ENCODE peak calls at places on chromosomes 2 and 18, in four cellular contexts. R is uterus, P is left lung, U is AG10803. H is an unnamed sample.
A peak's percentile ranks its signal among the peaks of the same experiment; 100 is the strongest.

GRCh38 chr18:808086-808485 is 4.0 kb downstream of the YES1 start:
- DNase-seq in R (no peak), P (no peak), U (peak; percentile 17), H (no peak)

GRCh38 chr2:48131503-48132293 is 225.4 kb upstream of the FBXO11 start:
- DNase-seq in R (no peak), P (no peak), U (peak; percentile 74), H (no peak)

GRCh38 chr2:128395196-128395595 is 76.5 kb upstream of the HS6ST1 start:
- DNase-seq in R (no peak), P (no peak), U (no peak), H (no peak)

GRCh38 chr2:230137902-230138539 is 69.3 kb upstream of the SLC16A14 start:
- DNase-seq in R (no peak), P (no peak), U (no peak), H (no peak)

GRCh38 chr2:42261531-42262195 is 92.5 kb downstream of the EML4 start:
- DNase-seq in R (no peak), P (no peak), U (no peak), H (no peak)

GRCh38 chr18:22683196-22683676 is 249.9 kb upstream of the RBBP8 start:
- DNase-seq in R (peak; percentile 94), P (peak; percentile 68), U (peak; percentile 54), H (peak; percentile 79)

GRCh38 chr18:38611036-38611964 is 1045.7 kb upstream of the CELF4 start:
- DNase-seq in R (no peak), P (no peak), U (no peak), H (no peak)

GRCh38 chr18:63472380-63472779 is 4.4 kb upstream of the SERPINB5 start:
- DNase-seq in R (no peak), P (no peak), U (no peak), H (no peak)

GRCh38 chr2:14273650-14274049 is 358.9 kb upstream of the LRATD1 start:
- DNase-seq in R (no peak), P (no peak), U (no peak), H (no peak)

GRCh38 chr18:50644146-50644545 is 84.3 kb downstream of the MAPK4 start:
- DNase-seq in R (no peak), P (no peak), U (no peak), H (no peak)

GRCh38 chr2:84888401-84889276 is 7.8 kb upstream of the TRABD2A start:
- DNase-seq in R (no peak), P (no peak), U (peak; percentile 76), H (no peak)

GRCh38 chr2:157572725-157573124 is 55.9 kb downstream of the ACVR1C start:
- DNase-seq in R (no peak), P (no peak), U (no peak), H (no peak)

GRCh38 chr2:145380436-145381017 is 860.6 kb upstream of the ZEB2 start:
- DNase-seq in R (no peak), P (no peak), U (peak; percentile 88), H (peak; percentile 39)

GRCh38 chr2:55159037-55159651 is 72.9 kb downstream of the CLHC1 start:
- DNase-seq in R (no peak), P (peak; percentile 73), U (no peak), H (no peak)

GRCh38 chr2:173962036-173962435 is 3.1 kb downstream of the SP3 start:
- DNase-seq in R (no peak), P (no peak), U (no peak), H (no peak)

GRCh38 chr2:59413751-59414570 is 1139.5 kb downstream of the BCL11A start:
- DNase-seq in R (no peak), P (no peak), U (no peak), H (no peak)

GRCh38 chr2:206011795-206012194 is 74.2 kb downstream of the INO80D start:
- DNase-seq in R (no peak), P (no peak), U (no peak), H (no peak)

GRCh38 chr2:120476141-120476540 is 130.2 kb downstream of the INHBB start:
- DNase-seq in R (no peak), P (peak; percentile 86), U (no peak), H (no peak)

GRCh38 chr18:13799396-13799795 is 24.6 kb upstream of the MC5R start:
- DNase-seq in R (no peak), P (no peak), U (no peak), H (no peak)

GRCh38 chr2:234203135-234203984 is 152.9 kb downstream of the SPP2 start:
- DNase-seq in R (no peak), P (peak; percentile 49), U (peak; percentile 89), H (peak; percentile 77)

GRCh38 chr2:71276311-71277158 is 49.6 kb upstream of the PAIP2B start:
- DNase-seq in R (peak; percentile 70), P (peak; percentile 89), U (peak; percentile 77), H (peak; percentile 24)

GRCh38 chr2:95799892-95800291 is 191.7 kb downstream of the ANKRD36C start:
- DNase-seq in R (no peak), P (no peak), U (no peak), H (no peak)

GRCh38 chr2:83234291-83234690 is 1224.8 kb downstream of the SUCLG1 start:
- DNase-seq in R (no peak), P (no peak), U (no peak), H (no peak)

GRCh38 chr2:88669371-88670214 is 21.9 kb upstream of the RPIA start:
- DNase-seq in R (no peak), P (no peak), U (peak; percentile 41), H (no peak)

GRCh38 chr2:160092445-160092844 is 30.0 kb upstream of the PLA2R1 start:
- DNase-seq in R (no peak), P (no peak), U (no peak), H (no peak)

GRCh38 chr18:74609535-74609934 is 11.9 kb downstream of the ZNF407 start:
- DNase-seq in R (no peak), P (no peak), U (peak; percentile 76), H (no peak)

GRCh38 chr2:159635006-159635746 is 18.8 kb upstream of the BAZ2B start:
- DNase-seq in R (no peak), P (no peak), U (peak; percentile 67), H (no peak)

GRCh38 chr18:286515-287310 is 18.9 kb upstream of the THOC1 start:
- DNase-seq in R (no peak), P (no peak), U (peak; percentile 53), H (no peak)

GRCh38 chr2:188984126-188984525 is 10.0 kb downstream of the COL3A1 start:
- DNase-seq in R (no peak), P (no peak), U (peak; percentile 94), H (no peak)

GRCh38 chr18:8260319-8260718 is 348.9 kb upstream of the RAB12 start:
- DNase-seq in R (no peak), P (no peak), U (peak; percentile 19), H (no peak)

GRCh38 chr2:172972005-172972619 is 103.5 kb upstream of the MAP3K20 start:
- DNase-seq in R (peak; percentile 35), P (no peak), U (peak; percentile 45), H (no peak)

GRCh38 chr18:59916746-59917145 is 16.9 kb downstream of the PMAIP1 start:
- DNase-seq in R (no peak), P (no peak), U (no peak), H (no peak)

GRCh38 chr2:163210430-163210918 is 371.9 kb upstream of the KCNH7 start:
- DNase-seq in R (no peak), P (no peak), U (peak; percentile 60), H (peak; percentile 41)

GRCh38 chr18:14919666-14920065 is 171.7 kb downstream of the ANKRD30B start:
- DNase-seq in R (no peak), P (no peak), U (no peak), H (no peak)

GRCh38 chr2:220465700-220466099 is 838.3 kb downstream of the SLC4A3 start:
- DNase-seq in R (no peak), P (no peak), U (no peak), H (no peak)

GRCh38 chr2:36819090-36819711 is 122.7 kb downstream of the VIT start:
- DNase-seq in R (no peak), P (no peak), U (no peak), H (no peak)

GRCh38 chr18:33467531-33467930 is 27.0 kb upstream of the CCDC178 start:
- DNase-seq in R (no peak), P (no peak), U (no peak), H (no peak)

GRCh38 chr2:164840458-164840929 is 1.1 kb downstream of the COBLL1 start:
- DNase-seq in R (peak; percentile 20), P (peak; percentile 80), U (no peak), H (no peak)
- H3K4me3 ChIP-seq in R (peak overlapping the region; percentile 57), P (peak overlapping the region; percentile 80), U (peak overlapping the region; percentile 78), H (peak overlapping the region; percentile 88)

GRCh38 chr2:241804326-241805276 is 4.4 kb upstream of the NEU4 start:
- DNase-seq in R (no peak), P (peak; percentile 29), U (peak; percentile 8), H (no peak)
- TF ChIP-seq CTCF in R (no peak), P (no peak), U (no peak), H (no peak)

DNA sequence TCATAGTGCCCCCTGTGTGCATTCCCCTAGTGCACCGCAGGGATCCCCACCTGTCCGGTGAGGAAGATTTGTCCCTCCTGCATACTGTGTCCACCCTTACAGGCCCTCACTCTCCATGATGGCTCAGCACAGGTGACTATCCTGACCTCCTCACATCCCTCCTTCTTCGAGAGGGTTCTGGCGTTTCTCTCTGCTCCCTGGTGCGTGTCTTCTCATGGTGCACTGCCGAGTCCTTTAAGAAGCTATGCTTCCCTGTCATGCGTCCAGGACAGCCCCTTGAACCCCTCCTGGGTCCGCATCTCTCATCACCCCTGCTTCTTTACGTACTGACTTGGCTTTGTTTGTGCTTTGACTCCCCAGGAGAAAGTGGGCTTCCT is 1.0 kb upstream of the STK25 start:
- DNase-seq in R (no peak), P (no peak), U (no peak), H (no peak)
- H3K4me3 ChIP-seq in R (peak overlapping the region; percentile 72), P (peak overlapping the region; percentile 64), U (peak overlapping the region; percentile 74), H (peak overlapping the region; percentile 57)

DNA sequence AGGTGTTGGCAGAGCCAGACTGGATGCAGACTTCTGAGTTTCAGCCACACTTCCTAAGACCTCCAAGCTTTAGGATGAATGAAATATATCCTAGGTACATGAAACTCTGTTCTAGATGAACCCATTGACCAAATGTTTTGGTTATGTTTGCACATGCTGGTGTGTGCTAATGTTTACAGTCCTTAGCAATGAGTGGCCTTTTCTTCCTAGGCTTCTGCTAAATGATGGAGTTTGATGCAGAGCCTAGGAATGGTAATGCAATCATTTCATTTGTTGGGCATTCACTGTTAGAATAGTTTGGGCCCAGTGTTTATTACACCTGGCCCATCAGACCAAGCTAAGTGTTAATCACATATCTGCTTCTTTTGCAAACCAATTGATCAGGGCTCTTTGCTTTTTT is 464.7 kb downstream of the MEIS1 start:
- DNase-seq in R (no peak), P (no peak), U (peak; percentile 48), H (no peak)
- TF ChIP-seq CTCF in R (no peak), P (no peak), U (no peak), H (no peak)

GRCh38 chr18:25103468-25104155 is 248.4 kb downstream of the ZNF521 start:
- DNase-seq in R (no peak), P (no peak), U (no peak), H (no peak)
- H3K4me3 ChIP-seq in R (no peak overlapping the region), P (no peak overlapping the region), U (no peak overlapping the region), H (no peak overlapping the region)

DNA sequence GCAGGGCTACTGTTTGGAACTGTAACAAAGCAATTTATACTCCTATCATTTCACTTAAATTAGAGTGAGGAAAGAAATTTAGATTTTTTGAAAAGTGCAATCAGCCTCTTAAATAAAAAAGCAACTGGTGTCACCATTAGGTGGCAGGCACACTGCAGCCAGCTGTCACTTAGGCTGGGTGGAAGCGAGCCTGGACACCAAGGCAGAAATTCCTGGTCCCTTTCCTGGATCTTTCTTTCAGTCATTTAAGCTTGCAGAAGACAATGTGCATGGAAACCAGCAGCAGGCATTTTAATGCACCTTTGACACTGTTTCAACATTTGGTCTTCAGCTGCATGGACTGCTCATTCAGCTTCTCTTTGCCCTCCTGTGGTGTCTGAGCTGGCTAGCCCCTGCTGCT is 61.0 kb downstream of the AQP4 start:
- DNase-seq in R (no peak), P (no peak), U (no peak), H (no peak)
- TF ChIP-seq CTCF in R (no peak), P (no peak), U (no peak), H (no peak)

H was measured in AG09309.